ENCODE peak calls at places on chromosomes 4 and X, in six cellular contexts. T, X, E, Z, A and F are unnamed samples.

GRCh38 chrX:81195712-81196111 is 6.0 kb downstream of the HMGN5 start:
- DNase-seq in A (peak; percentile 58), Z (no peak), E (peak; percentile 74), T (peak; percentile 46), X (peak; percentile 48), F (no peak)

GRCh38 chrX:46662594-46662993 is 89.0 kb downstream of the CHST7 start:
- DNase-seq in X (no peak), T (no peak), E (no peak), Z (no peak), A (no peak), F (no peak)

GRCh38 chrX:105975382-105975781 is 63.1 kb downstream of the SERPINA7 start:
- DNase-seq in X (peak; percentile 14), A (no peak), E (peak; percentile 40), T (peak; percentile 22), Z (no peak), F (no peak)

GRCh38 chrX:30957753-30958152 is 68.7 kb upstream of the TAB3 start:
- DNase-seq in X (peak; percentile 12), A (no peak), T (peak; percentile 46), Z (no peak), E (peak; percentile 60), F (peak; percentile 11)

GRCh38 chrX:52262195-52262546 is 77.5 kb downstream of the MAGED4 start:
- DNase-seq in T (no peak), Z (no peak), X (peak; percentile 0), A (no peak), E (no peak), F (no peak)

GRCh38 chr4:110361921-110362320 is 114.0 kb upstream of the ENPEP start:
- DNase-seq in X (peak; percentile 95), E (peak; percentile 98), T (peak; percentile 88), Z (no peak), A (no peak), F (peak; percentile 71)

GRCh38 chr4:952881-953573 is 20.3 kb downstream of the DGKQ start:
- DNase-seq in X (no peak), T (no peak), Z (peak; percentile 30), E (no peak), A (no peak), F (no peak)

GRCh38 chr4:148118179-148118578 is 324.0 kb downstream of the NR3C2 start:
- DNase-seq in A (no peak), Z (no peak), T (no peak), E (no peak), X (no peak), F (no peak)

GRCh38 chr4:16227462-16227868 is 1.2 kb upstream of the TAPT1 start:
- DNase-seq in A (peak; percentile 50), X (peak; percentile 33), E (peak; percentile 45), Z (peak; percentile 46), T (peak; percentile 53), F (no peak)

GRCh38 chrX:139554367-139554766 is 23.8 kb downstream of the F9 start:
- DNase-seq in X (no peak), Z (no peak), T (no peak), A (no peak), E (no peak), F (no peak)

GRCh38 chrX:111168314-111168713 is 72.3 kb downstream of the PAK3 start:
- DNase-seq in E (peak; percentile 3), Z (no peak), A (no peak), X (no peak), T (peak; percentile 24), F (no peak)

GRCh38 chr4:41887821-41888699 is 47.2 kb upstream of the TMEM33 start:
- DNase-seq in X (peak; percentile 62), Z (no peak), A (peak; percentile 55), E (peak; percentile 79), T (peak; percentile 56), F (peak; percentile 13)

GRCh38 chrX:140433582-140433981 is 71.3 kb downstream of the SOX3 start:
- DNase-seq in E (no peak), X (no peak), T (no peak), A (no peak), Z (no peak), F (no peak)

GRCh38 chr4:86595426-86595805 is 1.3 kb downstream of the PTPN13 start:
- DNase-seq in E (no peak), Z (no peak), X (no peak), T (peak; percentile 75), A (peak; percentile 52), F (no peak)

GRCh38 chr4:106624674-106625073 is 256.1 kb upstream of the GIMD1 start:
- DNase-seq in E (no peak), A (no peak), T (no peak), Z (no peak), X (no peak), F (no peak)

GRCh38 chr4:41204400-41204978 is 9.9 kb downstream of the APBB2 start:
- DNase-seq in X (peak; percentile 76), T (peak; percentile 77), E (peak; percentile 86), A (peak; percentile 80), Z (no peak), F (no peak)

GRCh38 chrX:148813422-148813821 is 313.0 kb downstream of the AFF2 start:
- DNase-seq in X (no peak), E (no peak), A (no peak), T (no peak), Z (no peak), F (no peak)
- H3K4me3 ChIP-seq in X (no peak overlapping the region), E (no peak overlapping the region), A (no peak overlapping the region), T (no peak overlapping the region), Z (no peak overlapping the region), F (no peak overlapping the region)

GRCh38 chrX:54529166-54529558 is 857 bp upstream of the GNL3L start:
- DNase-seq in E (no peak), T (no peak), X (no peak), A (no peak), Z (no peak), F (no peak)

GRCh38 chrX:54529559-54530357 is at the start of gene GNL3L:
- DNase-seq in X (peak; percentile 93), E (peak; percentile 89), Z (peak; percentile 91), T (peak; percentile 88), A (peak; percentile 78), F (peak; percentile 60)

GRCh38 chrX:54530358-54530900 is 410 bp downstream of the GNL3L start:
- DNase-seq in A (no peak), E (peak; percentile 4), T (no peak), X (no peak), Z (no peak), F (no peak)

DNA sequence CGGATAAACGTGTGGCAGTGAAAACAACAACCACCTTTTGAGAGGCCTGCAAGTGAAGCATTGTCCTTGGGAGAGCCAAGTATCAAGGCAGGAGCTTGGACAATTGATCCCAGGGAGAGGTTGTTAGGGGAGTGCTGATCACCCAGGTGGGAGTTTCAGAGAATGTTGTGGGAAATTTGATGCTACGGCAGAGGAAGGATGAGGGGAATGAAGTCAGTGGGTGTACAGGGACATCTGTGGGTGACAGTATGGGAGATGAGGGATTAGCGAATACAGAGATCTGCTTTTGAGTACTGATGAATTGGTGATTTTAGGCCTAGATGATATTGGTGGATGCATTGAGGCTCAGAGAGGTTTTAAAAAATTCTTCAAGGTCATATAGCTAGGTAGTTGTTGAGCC is 4.3 kb downstream of the GNL3L start:
- DNase-seq in E (no peak), X (no peak), T (no peak), Z (no peak), A (no peak), F (no peak)
- H3K4me3 ChIP-seq in E (no peak overlapping the region), X (no peak overlapping the region), T (no peak overlapping the region), Z (no peak overlapping the region), A (no peak overlapping the region), F (no peak overlapping the region)

GRCh38 chrX:134181261-134181660 is 55.7 kb upstream of the CCDC160 start:
- DNase-seq in Z (no peak), X (no peak), A (no peak), E (no peak), T (no peak), F (no peak)
- H3K4me3 ChIP-seq in Z (no peak overlapping the region), X (no peak overlapping the region), A (no peak overlapping the region), E (no peak overlapping the region), T (no peak overlapping the region), F (no peak overlapping the region)

GRCh38 chr4:173171987-173172386 is 3.4 kb downstream of the GALNT7 start:
- DNase-seq in X (no peak), T (no peak), Z (no peak), E (no peak), A (no peak), F (no peak)
- H3K4me3 ChIP-seq in X (no peak overlapping the region), T (no peak overlapping the region), Z (no peak overlapping the region), E (no peak overlapping the region), A (no peak overlapping the region), F (no peak overlapping the region)